ENCODE peak calls at places on chromosomes 4 and X, in six cellular contexts. One of them, this sample, is unnamed. For H3K4me1, the result is how much of the 10 kb centered on the place peaks cover.

GRCh38 chr4:14877246-14878220 is 124.7 kb upstream of the CPEB2 start:
- DNase-seq in ovary: no peak
- DNase-seq in spleen: no peak
- DNase-seq in tibial artery: no peak
- DNase-seq in sigmoid colon: no peak
- DNase-seq in keratinocyte: no peak
- DNase-seq in this sample: no peak

GRCh38 chr4:41060352-41061318 is 153.7 kb downstream of the APBB2 start:
- DNase-seq in ovary: no peak
- DNase-seq in spleen: no peak
- DNase-seq in tibial artery: no peak
- DNase-seq in sigmoid colon: peak
- DNase-seq in keratinocyte: no peak
- DNase-seq in this sample: no peak

GRCh38 chr4:54384563-54384962 is 155.5 kb downstream of the PDGFRA start:
- DNase-seq in ovary: peak
- DNase-seq in spleen: no peak
- DNase-seq in tibial artery: no peak
- DNase-seq in sigmoid colon: no peak
- DNase-seq in keratinocyte: no peak
- DNase-seq in this sample: no peak

GRCh38 chr4:178347091-178347490 is 904.9 kb upstream of the AGA start:
- DNase-seq in ovary: no peak
- DNase-seq in spleen: no peak
- DNase-seq in tibial artery: no peak
- DNase-seq in sigmoid colon: no peak
- DNase-seq in keratinocyte: no peak
- DNase-seq in this sample: no peak

GRCh38 chr4:72136429-72136828 is 104.6 kb downstream of the NPFFR2 start:
- DNase-seq in ovary: no peak
- DNase-seq in spleen: no peak
- DNase-seq in tibial artery: no peak
- DNase-seq in sigmoid colon: no peak
- DNase-seq in keratinocyte: no peak
- DNase-seq in this sample: no peak

GRCh38 chrX:805988-806387 is 175.4 kb downstream of the SHOX start:
- DNase-seq in ovary: no peak
- DNase-seq in spleen: no peak
- DNase-seq in tibial artery: no peak
- DNase-seq in sigmoid colon: no peak
- DNase-seq in keratinocyte: no peak
- DNase-seq in this sample: no peak

GRCh38 chr4:152970102-152970820 is 34.1 kb downstream of the FHDC1 start:
- DNase-seq in ovary: no peak
- DNase-seq in spleen: no peak
- DNase-seq in tibial artery: no peak
- DNase-seq in sigmoid colon: no peak
- DNase-seq in keratinocyte: peak
- DNase-seq in this sample: no peak

GRCh38 chr4:6987566-6987920 is 55.6 kb upstream of the TADA2B start:
- DNase-seq in ovary: no peak
- DNase-seq in spleen: no peak
- DNase-seq in tibial artery: no peak
- DNase-seq in sigmoid colon: no peak
- DNase-seq in keratinocyte: no peak
- DNase-seq in this sample: no peak

GRCh38 chrX:129726307-129727111 is 12.3 kb upstream of the XPNPEP2 start:
- DNase-seq in ovary: peak
- DNase-seq in spleen: no peak
- DNase-seq in tibial artery: no peak
- DNase-seq in sigmoid colon: peak
- DNase-seq in keratinocyte: peak
- DNase-seq in this sample: no peak

GRCh38 chr4:83207497-83208105 is 77.0 kb downstream of the COQ2 start:
- DNase-seq in ovary: no peak
- DNase-seq in spleen: no peak
- DNase-seq in tibial artery: no peak
- DNase-seq in sigmoid colon: no peak
- DNase-seq in keratinocyte: peak
- DNase-seq in this sample: no peak

GRCh38 chr4:26687728-26688127 is 103.8 kb downstream of the TBC1D19 start:
- DNase-seq in ovary: no peak
- DNase-seq in spleen: no peak
- DNase-seq in tibial artery: no peak
- DNase-seq in sigmoid colon: no peak
- DNase-seq in keratinocyte: no peak
- DNase-seq in this sample: no peak

GRCh38 chr4:183798249-183798920 is 106.7 kb upstream of the STOX2 start:
- DNase-seq in ovary: no peak
- DNase-seq in spleen: no peak
- DNase-seq in tibial artery: no peak
- DNase-seq in sigmoid colon: no peak
- DNase-seq in keratinocyte: no peak
- DNase-seq in this sample: no peak

GRCh38 chrX:18983711-18984380 is at the start of gene PHKA2:
- DNase-seq in ovary: no peak
- DNase-seq in spleen: no peak
- DNase-seq in tibial artery: peak
- DNase-seq in sigmoid colon: peak
- DNase-seq in keratinocyte: no peak
- DNase-seq in this sample: peak

GRCh38 chr4:152369203-152369902 is 166.5 kb downstream of the FBXW7 start:
- DNase-seq in ovary: no peak
- DNase-seq in spleen: no peak
- DNase-seq in tibial artery: no peak
- DNase-seq in sigmoid colon: no peak
- DNase-seq in keratinocyte: no peak
- DNase-seq in this sample: no peak

GRCh38 chr4:20788266-20788665 is 88.0 kb downstream of the PACRGL start:
- DNase-seq in ovary: no peak
- DNase-seq in spleen: no peak
- DNase-seq in tibial artery: no peak
- DNase-seq in sigmoid colon: no peak
- DNase-seq in keratinocyte: no peak
- DNase-seq in this sample: no peak

GRCh38 chrX:151680805-151681204 is 14.5 kb upstream of the PRRG3 start:
- DNase-seq in ovary: no peak
- DNase-seq in spleen: no peak
- DNase-seq in tibial artery: no peak
- DNase-seq in sigmoid colon: no peak
- DNase-seq in keratinocyte: peak
- DNase-seq in this sample: no peak

GRCh38 chrX:50188859-50189258 is 11.9 kb downstream of the AKAP4 start:
- DNase-seq in ovary: no peak
- DNase-seq in spleen: no peak
- DNase-seq in tibial artery: no peak
- DNase-seq in sigmoid colon: no peak
- DNase-seq in keratinocyte: no peak
- DNase-seq in this sample: no peak
- H3K4me1 ChIP-seq in ovary: under half
- H3K4me1 ChIP-seq in spleen: under half
- H3K4me1 ChIP-seq in tibial artery: under half
- H3K4me1 ChIP-seq in sigmoid colon: under half
- H3K4me1 ChIP-seq in keratinocyte: under half
- H3K4me1 ChIP-seq in this sample: under half

GRCh38 chrX:72230290-72230689 is 8.5 kb downstream of the ERCC6L start:
- DNase-seq in ovary: no peak
- DNase-seq in spleen: no peak
- DNase-seq in tibial artery: no peak
- DNase-seq in sigmoid colon: no peak
- DNase-seq in keratinocyte: no peak
- DNase-seq in this sample: no peak
- H3K4me1 ChIP-seq in ovary: under half
- H3K4me1 ChIP-seq in spleen: under half
- H3K4me1 ChIP-seq in tibial artery: under half
- H3K4me1 ChIP-seq in sigmoid colon: under half
- H3K4me1 ChIP-seq in keratinocyte: under half
- H3K4me1 ChIP-seq in this sample: under half

DNA sequence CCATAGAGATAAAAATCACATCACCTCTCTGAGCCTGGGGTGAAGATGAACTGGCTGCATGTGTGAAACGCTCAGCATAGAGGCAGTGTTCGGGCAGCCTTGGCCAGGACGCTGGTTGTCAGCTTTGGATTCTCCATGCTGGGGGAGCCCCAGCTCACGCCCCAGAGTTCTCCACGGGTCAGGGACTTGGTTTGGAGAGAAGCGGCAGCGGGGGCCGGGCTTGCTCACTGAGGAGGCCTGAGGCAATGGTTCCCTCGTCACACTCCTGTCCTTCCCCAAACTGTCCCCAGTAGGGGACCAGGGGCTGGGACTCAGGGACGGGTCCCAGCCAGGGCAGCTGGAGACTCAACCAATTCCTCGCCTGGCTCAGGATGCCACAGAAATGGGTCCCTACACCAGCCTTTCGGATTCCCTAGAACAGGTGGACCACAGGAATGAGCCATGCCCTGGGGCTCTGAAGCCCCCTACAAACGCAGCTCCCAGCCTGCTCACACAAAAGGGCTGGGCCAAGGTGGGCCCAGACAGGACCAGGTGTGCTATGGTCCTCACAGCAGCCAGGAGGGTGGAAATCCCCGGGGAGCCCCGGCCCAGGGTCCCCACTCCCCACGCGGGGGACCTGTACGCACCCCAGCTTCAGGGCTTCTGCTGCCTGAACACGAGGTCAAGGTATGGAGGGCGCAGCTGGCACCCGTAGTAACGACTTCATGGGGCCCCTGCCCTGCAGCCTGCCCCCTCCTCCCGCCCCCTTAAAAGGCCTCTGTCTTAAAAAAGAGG is 1.4 kb downstream of the MXD4 start:
- DNase-seq in ovary: peak
- DNase-seq in spleen: peak
- DNase-seq in tibial artery: peak
- DNase-seq in sigmoid colon: peak
- DNase-seq in keratinocyte: no peak
- DNase-seq in this sample: peak
- H3K4me1 ChIP-seq in ovary: under half
- H3K4me1 ChIP-seq in spleen: half or more
- H3K4me1 ChIP-seq in tibial artery: half or more
- H3K4me1 ChIP-seq in sigmoid colon: under half
- H3K4me1 ChIP-seq in keratinocyte: under half
- H3K4me1 ChIP-seq in this sample: under half

GRCh38 chr4:1711906-1712215 is 258 bp downstream of the SLBP start:
- DNase-seq in ovary: no peak
- DNase-seq in spleen: no peak
- DNase-seq in tibial artery: no peak
- DNase-seq in sigmoid colon: no peak
- DNase-seq in keratinocyte: no peak
- DNase-seq in this sample: no peak
- H3K4me1 ChIP-seq in ovary: under half
- H3K4me1 ChIP-seq in spleen: half or more
- H3K4me1 ChIP-seq in tibial artery: under half
- H3K4me1 ChIP-seq in sigmoid colon: under half
- H3K4me1 ChIP-seq in keratinocyte: under half
- H3K4me1 ChIP-seq in this sample: half or more

GRCh38 chr4:52197351-52197750 is 146.2 kb downstream of the SPATA18 start:
- DNase-seq in ovary: no peak
- DNase-seq in spleen: no peak
- DNase-seq in tibial artery: no peak
- DNase-seq in sigmoid colon: no peak
- DNase-seq in keratinocyte: no peak
- DNase-seq in this sample: no peak

GRCh38 chr4:52195882-52196281 is 144.8 kb downstream of the SPATA18 start:
- DNase-seq in ovary: no peak
- DNase-seq in spleen: no peak
- DNase-seq in tibial artery: no peak
- DNase-seq in sigmoid colon: no peak
- DNase-seq in keratinocyte: no peak
- DNase-seq in this sample: no peak

GRCh38 chr4:52187603-52188002 is 136.5 kb downstream of the SPATA18 start:
- DNase-seq in ovary: no peak
- DNase-seq in spleen: no peak
- DNase-seq in tibial artery: no peak
- DNase-seq in sigmoid colon: no peak
- DNase-seq in keratinocyte: no peak
- DNase-seq in this sample: no peak

GRCh38 chr4:52196606-52197130 is 145.6 kb downstream of the SPATA18 start:
- DNase-seq in ovary: no peak
- DNase-seq in spleen: no peak
- DNase-seq in tibial artery: no peak
- DNase-seq in sigmoid colon: no peak
- DNase-seq in keratinocyte: no peak
- DNase-seq in this sample: no peak

DNA sequence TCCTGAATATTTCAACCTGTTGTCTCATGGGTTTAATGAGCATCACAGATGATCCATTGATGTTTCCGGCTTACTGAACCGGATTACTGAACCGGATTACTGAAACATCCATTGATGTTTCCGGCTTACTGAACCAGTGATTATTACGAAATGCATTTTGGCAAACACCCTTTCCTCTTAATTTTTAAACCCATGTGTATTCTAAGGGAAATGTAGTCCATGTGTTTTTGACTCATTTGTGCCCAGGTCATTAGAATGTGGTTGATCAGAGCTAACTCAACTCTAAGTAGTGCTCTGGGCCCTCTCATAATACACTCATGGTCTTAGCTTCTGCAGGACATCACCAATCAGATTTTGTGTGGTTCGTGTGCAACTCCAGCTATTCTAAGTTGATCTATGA is 141.6 kb downstream of the SPATA18 start:
- DNase-seq in ovary: no peak
- DNase-seq in spleen: no peak
- DNase-seq in tibial artery: no peak
- DNase-seq in sigmoid colon: no peak
- DNase-seq in keratinocyte: no peak
- DNase-seq in this sample: no peak
- H3K4me1 ChIP-seq in ovary: under half
- H3K4me1 ChIP-seq in spleen: under half
- H3K4me1 ChIP-seq in tibial artery: under half
- H3K4me1 ChIP-seq in sigmoid colon: under half
- H3K4me1 ChIP-seq in keratinocyte: under half
- H3K4me1 ChIP-seq in this sample: under half

DNA sequence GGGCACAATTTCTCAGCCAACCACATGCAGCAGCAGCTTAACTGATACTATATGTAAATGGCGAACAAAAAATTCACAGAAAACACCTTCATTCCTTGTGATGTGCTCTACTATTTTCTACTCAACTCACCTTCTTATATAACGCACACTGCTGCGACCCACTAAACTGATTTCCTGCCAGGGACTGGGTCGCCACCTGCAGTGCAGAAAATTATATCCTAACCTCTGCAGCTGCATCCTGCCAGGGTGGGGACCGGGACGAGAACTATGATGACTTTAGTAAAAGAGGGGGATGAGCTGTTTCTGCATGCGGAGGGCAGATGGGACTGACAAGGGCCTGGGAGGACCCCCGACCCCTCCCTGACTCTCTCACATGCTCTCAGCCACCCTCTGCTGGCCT is 27.4 kb downstream of the ABLIM2 start:
- DNase-seq in ovary: no peak
- DNase-seq in spleen: no peak
- DNase-seq in tibial artery: no peak
- DNase-seq in sigmoid colon: no peak
- DNase-seq in keratinocyte: no peak
- DNase-seq in this sample: peak
- H3K4me1 ChIP-seq in ovary: under half
- H3K4me1 ChIP-seq in spleen: half or more
- H3K4me1 ChIP-seq in tibial artery: under half
- H3K4me1 ChIP-seq in sigmoid colon: under half
- H3K4me1 ChIP-seq in keratinocyte: under half
- H3K4me1 ChIP-seq in this sample: under half